ENCODE peak calls at places on chromosomes 2 and 18, in five cellular contexts. K, O, N, A and Z are unnamed samples.

GRCh38 chr2:38233231-38233983 is 143.7 kb downstream of the ATL2 start:
- DNase-seq in O (no peak), A (no peak), N (peak), K (peak), Z (no peak)

GRCh38 chr2:27407798-27408491 is 1.4 kb downstream of the PPM1G start:
- DNase-seq in K (no peak), N (peak), A (peak), O (peak), Z (no peak)

GRCh38 chr2:241148891-241149674 is at the start of gene PASK:
- DNase-seq in N (peak), O (peak), K (peak), A (peak), Z (peak)

GRCh38 chr2:161766334-161766733 is 142.1 kb downstream of the SLC4A10 start:
- DNase-seq in K (no peak), A (no peak), O (no peak), N (no peak), Z (no peak)

GRCh38 chr2:30232027-30232800 is 880 bp downstream of the LBH start:
- DNase-seq in N (peak), K (no peak), O (peak), A (peak), Z (peak)

GRCh38 chr18:61169386-61169785 is 163.8 kb upstream of the CDH20 start:
- DNase-seq in N (no peak), A (no peak), O (no peak), K (no peak), Z (no peak)

GRCh38 chr2:85537600-85538506 is 1.1 kb upstream of the MAT2A start:
- DNase-seq in O (peak), K (peak), N (peak), A (peak), Z (no peak)

GRCh38 chr2:230784840-230785239 is 72.2 kb downstream of the CAB39 start:
- DNase-seq in A (no peak), N (no peak), K (no peak), O (no peak), Z (no peak)

GRCh38 chr2:233844064-233844807 is 10.1 kb downstream of the HJURP start:
- DNase-seq in O (no peak), K (no peak), A (no peak), N (no peak), Z (no peak)

GRCh38 chr18:56000041-56000440 is 412.0 kb upstream of the TCF4 start:
- DNase-seq in K (no peak), A (no peak), N (no peak), O (no peak), Z (no peak)

GRCh38 chr2:159131267-159131790 is 155.2 kb downstream of the WDSUB1 start:
- DNase-seq in O (no peak), K (no peak), N (no peak), A (no peak), Z (no peak)

GRCh38 chr2:185130685-185131084 is 532.4 kb downstream of the ZNF804A start:
- DNase-seq in N (no peak), O (no peak), A (no peak), K (no peak), Z (no peak)

GRCh38 chr18:57576316-57576715 is 10.2 kb downstream of the FECH start:
- DNase-seq in A (no peak), K (no peak), O (no peak), N (no peak), Z (no peak)

GRCh38 chr18:9494778-9495302 is 19.5 kb downstream of the RALBP1 start:
- DNase-seq in O (no peak), N (no peak), A (no peak), K (peak), Z (no peak)

GRCh38 chr2:190882327-190882766 is 1.7 kb downstream of the GLS start:
- DNase-seq in O (no peak), K (no peak), N (no peak), A (no peak), Z (no peak)

GRCh38 chr2:216775043-216775453 is 79.7 kb upstream of the IGFBP5 start:
- DNase-seq in K (peak), O (no peak), A (no peak), N (peak), Z (no peak)

GRCh38 chr2:96103906-96104861 is 12.2 kb downstream of the ADRA2B start:
- DNase-seq in K (no peak), A (no peak), N (no peak), O (no peak), Z (no peak)

GRCh38 chr2:20106746-20107145 is 55.3 kb upstream of the LAPTM4A start:
- DNase-seq in O (peak), A (peak), N (no peak), K (no peak), Z (no peak)

GRCh38 chr2:142153601-142154000 is 22.8 kb upstream of the LRP1B start:
- DNase-seq in O (no peak), N (no peak), A (no peak), K (no peak), Z (no peak)

GRCh38 chr2:240852671-240853314 is 15.8 kb upstream of the AGXT start:
- DNase-seq in O (no peak), K (no peak), N (no peak), A (no peak), Z (no peak)

GRCh38 chr2:42905341-42906114 is 113.1 kb upstream of the HAAO start:
- DNase-seq in O (no peak), N (peak), K (no peak), A (peak), Z (no peak)

GRCh38 chr2:207044380-207044779 is 105.1 kb downstream of the CPO start:
- DNase-seq in O (no peak), N (no peak), K (no peak), A (no peak), Z (no peak)

GRCh38 chr18:456361-456821 is 44.1 kb downstream of the COLEC12 start:
- DNase-seq in K (peak), O (no peak), A (no peak), N (peak), Z (no peak)

GRCh38 chr2:24435391-24436316 is 55.4 kb upstream of the NCOA1 start:
- DNase-seq in N (peak), K (peak), O (peak), A (peak), Z (no peak)

GRCh38 chr18:361941-362913 is 94.4 kb upstream of the THOC1 start:
- DNase-seq in N (peak), K (peak), O (peak), A (peak), Z (no peak)

GRCh38 chr2:150601280-150602038 is 114.0 kb upstream of the RND3 start:
- DNase-seq in N (peak), K (peak), O (no peak), A (no peak), Z (no peak)

GRCh38 chr2:241890524-241891235 is 21.2 kb downstream of the RTP5 start:
- DNase-seq in O (no peak), K (no peak), N (no peak), A (no peak), Z (no peak)

GRCh38 chr2:201908901-201909300 is 102.6 kb downstream of the CDK15 start:
- DNase-seq in A (no peak), N (peak), O (no peak), K (no peak), Z (no peak)

GRCh38 chr18:62436636-62437519 is 85.9 kb upstream of the ZCCHC2 start:
- DNase-seq in K (peak), A (no peak), O (no peak), N (peak), Z (no peak)

GRCh38 chr18:47754311-47755101 is 176.0 kb downstream of the SMAD2 start:
- DNase-seq in K (no peak), N (no peak), O (peak), A (peak), Z (peak)

GRCh38 chr2:120802161-120802560 is 66.5 kb downstream of the GLI2 start:
- DNase-seq in N (peak), K (no peak), O (no peak), A (no peak), Z (no peak)